ENCODE peak calls at places on chromosomes 12 and 14, in ten cellular contexts. C, Z, A, I, T, V, H, D, K and R are unnamed samples.

GRCh38 chr12:111529424-111530368 is 69.4 kb downstream of the ATXN2 start:
- DNase-seq in K (peak; percentile 37), Z (peak; percentile 77), V (peak; percentile 74), A (peak; percentile 56), H (peak; percentile 61), I (no peak), D (peak; percentile 52), T (peak; percentile 8), C (no peak), R (no peak)

GRCh38 chr14:85221832-85222231 is 308.1 kb upstream of the FLRT2 start:
- DNase-seq in T (no peak), K (no peak), A (no peak), D (no peak), I (no peak), Z (no peak), C (no peak), H (no peak), V (no peak), R (no peak)

GRCh38 chr12:89384050-89384749 is 31.9 kb upstream of the DUSP6 start:
- DNase-seq in H (no peak), C (no peak), T (no peak), V (no peak), A (peak; percentile 88), D (no peak), K (peak; percentile 74), Z (no peak), I (no peak), R (no peak)

GRCh38 chr14:105324080-105324778 is 9.7 kb downstream of the PACS2 start:
- DNase-seq in T (no peak), D (no peak), V (no peak), Z (no peak), K (no peak), C (no peak), H (no peak), A (no peak), I (peak; percentile 85), R (no peak)

GRCh38 chr14:77027538-77028383 is 747 bp downstream of the IRF2BPL start:
- DNase-seq in D (no peak), I (peak; percentile 89), K (no peak), C (peak; percentile 91), Z (peak; percentile 80), A (peak; percentile 82), T (no peak), V (peak; percentile 81), H (peak; percentile 72), R (peak; percentile 96)

GRCh38 chr12:115666168-115666567 is 611.3 kb downstream of the MED13L start:
- DNase-seq in V (no peak), Z (no peak), T (no peak), D (no peak), K (no peak), I (no peak), C (no peak), A (no peak), H (no peak), R (no peak)

GRCh38 chr14:23043749-23044148 is 1.7 kb downstream of the PSMB11 start:
- DNase-seq in Z (no peak), H (no peak), A (no peak), I (no peak), D (no peak), K (no peak), T (no peak), C (no peak), V (no peak), R (no peak)

GRCh38 chr14:76574416-76574815 is 186.9 kb upstream of the VASH1 start:
- DNase-seq in A (no peak), K (no peak), I (no peak), Z (no peak), V (no peak), H (no peak), C (no peak), D (no peak), T (no peak), R (no peak)

GRCh38 chr12:93671044-93671443 is 6.1 kb upstream of the CRADD start:
- DNase-seq in H (no peak), I (no peak), A (no peak), T (no peak), D (no peak), C (no peak), K (no peak), V (no peak), Z (no peak), R (no peak)

GRCh38 chr12:93669452-93669851 is 7.7 kb upstream of the CRADD start:
- DNase-seq in T (no peak), K (no peak), H (no peak), V (no peak), Z (no peak), D (no peak), A (no peak), I (no peak), C (no peak), R (no peak)

GRCh38 chr12:93667672-93668071 is 9.5 kb upstream of the CRADD start:
- DNase-seq in D (no peak), Z (no peak), C (no peak), I (no peak), V (no peak), T (no peak), A (peak; percentile 44), H (no peak), K (peak; percentile 70), R (no peak)

GRCh38 chr12:93670104-93670503 is 7.1 kb upstream of the CRADD start:
- DNase-seq in D (no peak), I (no peak), K (no peak), T (no peak), Z (no peak), C (no peak), V (no peak), H (no peak), A (no peak), R (no peak)

DNA sequence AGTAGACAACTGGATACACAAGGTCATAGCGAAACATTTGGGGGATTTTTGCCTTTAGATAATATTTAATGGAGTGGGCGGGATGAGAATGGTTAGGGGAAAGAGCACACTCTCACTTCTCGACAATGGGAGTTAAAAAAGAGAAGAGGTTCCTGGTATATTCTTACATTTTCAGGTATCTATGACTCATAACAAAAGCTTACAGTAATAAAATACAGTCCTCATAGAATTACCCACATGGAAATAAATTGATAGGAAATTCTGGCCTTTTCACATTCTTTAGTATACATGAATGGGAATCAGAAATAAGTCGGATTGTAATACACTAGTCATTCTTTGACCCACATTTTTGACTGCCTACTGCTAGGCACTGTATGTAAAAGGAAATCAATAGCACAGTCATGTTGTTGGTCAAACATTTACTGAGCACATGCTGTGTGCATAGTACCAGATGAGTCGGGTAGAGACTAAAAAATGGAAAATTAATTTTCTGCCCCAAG is 8.2 kb upstream of the CRADD start:
- DNase-seq in A (no peak), C (no peak), H (no peak), V (no peak), D (no peak), K (no peak), Z (peak; percentile 13), T (no peak), I (no peak), R (no peak)
- H3K4me3 ChIP-seq in A (no peak overlapping the region), C (no peak overlapping the region), H (no peak overlapping the region), V (no peak overlapping the region), D (no peak overlapping the region), K (no peak overlapping the region), Z (no peak overlapping the region), T (no peak overlapping the region), I (no peak overlapping the region), R (no peak overlapping the region)

DNA sequence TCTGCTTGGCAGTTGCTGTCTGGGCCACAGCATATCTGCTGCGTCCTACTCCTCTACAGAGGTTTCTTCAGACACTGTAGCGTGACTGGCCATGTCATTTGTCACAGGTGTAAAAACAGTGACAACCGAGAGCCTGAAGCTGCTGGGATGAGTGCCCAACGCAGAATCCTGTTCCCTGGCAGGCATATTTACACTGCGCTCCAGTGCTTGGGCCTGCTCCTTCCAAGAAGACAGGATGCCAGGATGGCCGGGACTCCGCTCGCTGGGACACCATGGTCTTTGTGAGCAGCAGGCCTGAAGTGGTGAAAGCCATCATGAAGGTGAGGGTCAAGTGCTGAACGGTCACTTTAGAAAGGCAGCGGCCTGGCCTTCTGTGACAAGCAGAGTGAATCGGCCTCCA is 171.4 kb downstream of the EMP1 start:
- DNase-seq in K (no peak), C (no peak), A (no peak), Z (no peak), D (no peak), I (no peak), V (no peak), T (no peak), H (no peak), R (no peak)
- H3K4me3 ChIP-seq in K (no peak overlapping the region), C (no peak overlapping the region), A (no peak overlapping the region), Z (no peak overlapping the region), D (no peak overlapping the region), I (no peak overlapping the region), V (no peak overlapping the region), T (no peak overlapping the region), H (no peak overlapping the region), R (no peak overlapping the region)

GRCh38 chr12:6950401-6950801 is 755 bp upstream of the PTPN6 start:
- DNase-seq in K (no peak), Z (peak; percentile 71), C (no peak), V (no peak), D (no peak), T (no peak), I (no peak), A (no peak), H (peak; percentile 44), R (peak; percentile 27)

GRCh38 chr12:6946920-6947374 is 3.1 kb downstream of the C12orf57 start:
- DNase-seq in T (no peak), V (no peak), I (peak; percentile 35), A (no peak), Z (no peak), C (no peak), K (no peak), H (no peak), D (no peak), R (no peak)

GRCh38 chr12:6950944-6951540 is at the start of gene PTPN6:
- DNase-seq in K (no peak), T (no peak), I (peak; percentile 81), Z (peak; percentile 89), C (peak; percentile 88), D (no peak), H (peak; percentile 62), V (no peak), A (no peak), R (peak; percentile 86)

GRCh38 chr12:6947615-6948014 is 3.5 kb upstream of the PTPN6 start:
- DNase-seq in D (no peak), Z (no peak), H (no peak), A (no peak), I (no peak), K (no peak), V (no peak), T (no peak), C (no peak), R (peak; percentile 37)

DNA sequence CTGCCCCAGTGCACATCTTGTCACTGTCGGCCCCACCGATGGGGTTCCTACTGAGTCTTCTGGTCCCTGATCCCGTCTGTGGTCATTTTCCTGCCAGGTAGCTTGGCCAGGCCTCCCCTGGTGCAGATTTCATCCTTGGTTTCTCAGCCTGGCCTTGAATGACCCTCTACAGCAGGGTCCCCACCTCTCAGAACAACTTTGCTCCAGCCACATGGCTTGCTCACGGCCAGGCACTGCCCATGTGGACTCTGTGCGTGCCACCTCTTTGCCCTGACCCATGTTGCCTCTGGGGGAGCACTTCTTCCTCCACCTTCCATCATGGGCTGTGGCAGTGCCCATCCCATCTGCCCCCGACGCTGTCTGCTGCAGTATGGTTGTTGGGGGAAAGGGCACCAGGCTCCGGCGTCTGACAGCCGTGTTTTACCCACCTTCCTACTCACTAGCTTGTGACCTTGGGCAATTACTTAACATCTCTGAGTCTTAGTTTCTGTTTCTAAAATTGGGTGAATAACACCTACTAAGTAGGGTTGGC is 2.0 kb upstream of the PTPN6 start:
- DNase-seq in K (no peak), I (peak; percentile 54), Z (peak; percentile 62), T (no peak), D (no peak), H (peak; percentile 52), C (peak; percentile 71), V (no peak), A (no peak), R (peak; percentile 59)
- H3K4me3 ChIP-seq in K (no peak overlapping the region), I (no peak overlapping the region), Z (peak overlapping the region; percentile 32), T (no peak overlapping the region), D (no peak overlapping the region), H (peak overlapping the region; percentile 61), C (no peak overlapping the region), V (no peak overlapping the region), A (no peak overlapping the region), R (no peak overlapping the region)

GRCh38 chr12:121596526-121596925 is 15.7 kb upstream of the KDM2B start:
- DNase-seq in H (no peak), V (no peak), D (no peak), C (no peak), Z (no peak), T (no peak), K (no peak), A (no peak), I (no peak), R (no peak)

GRCh38 chr12:121595520-121595919 is 14.7 kb upstream of the KDM2B start:
- DNase-seq in A (no peak), V (no peak), K (no peak), C (no peak), H (no peak), Z (no peak), D (no peak), T (no peak), I (no peak), R (no peak)

GRCh38 chr12:121592323-121592722 is 11.5 kb upstream of the KDM2B start:
- DNase-seq in A (no peak), K (no peak), D (no peak), C (no peak), T (no peak), I (no peak), H (no peak), V (no peak), Z (no peak), R (no peak)

GRCh38 chr12:121590476-121591143 is 9.8 kb upstream of the KDM2B start:
- DNase-seq in Z (peak; percentile 89), T (no peak), D (no peak), V (no peak), A (peak; percentile 71), K (no peak), I (no peak), H (peak; percentile 86), C (no peak), R (no peak)
- H3K4me3 ChIP-seq in Z (peak overlapping the region; percentile 58), T (peak overlapping the region; percentile 50), D (no peak overlapping the region), V (no peak overlapping the region), A (peak overlapping the region; percentile 56), K (peak overlapping the region; percentile 9), I (peak overlapping the region; percentile 69), H (peak overlapping the region; percentile 88), C (peak overlapping the region; percentile 49), R (peak overlapping the region; percentile 15)